ENCODE peak calls at places on chromosomes 6 and 20, in ten cellular contexts. N is CD8-positive, alpha-beta T cell; D is GM12865; J is astrocyte of the spinal cord; V is fibroblast of the aortic adventitia; K is GM23338; E is colonic mucosa; P is body of pancreas; Z is NB4; T is IMR-90. X is an unnamed sample.

GRCh38 chr6:16089232-16089843 is 39.5 kb upstream of the MYLIP start:
- DNase-seq in D (no peak), Z (no peak), E (no peak), T (peak), K (no peak), J (peak), N (no peak), P (no peak), V (no peak), X (no peak)

GRCh38 chr6:35299674-35300073 is 2.1 kb downstream of the DEF6 start:
- DNase-seq in N (peak), D (peak), J (no peak), Z (peak), V (no peak), T (no peak), E (peak), K (no peak), P (peak), X (no peak)

GRCh38 chr20:63142933-63143332 is 73.0 kb downstream of the YTHDF1 start:
- DNase-seq in E (no peak), K (no peak), J (no peak), T (no peak), P (no peak), V (no peak), N (no peak), Z (no peak), D (no peak), X (no peak)

GRCh38 chr6:50030777-50031562 is 9.2 kb upstream of the DEFB110 start:
- DNase-seq in Z (peak), P (no peak), D (peak), V (no peak), J (no peak), K (peak), T (peak), N (no peak), E (no peak), X (no peak)

GRCh38 chr6:84643778-84644177 is 120.6 kb downstream of the TBX18 start:
- DNase-seq in E (no peak), Z (peak), J (no peak), V (peak), D (no peak), N (no peak), K (no peak), T (no peak), P (no peak), X (no peak)

GRCh38 chr6:12009904-12010634 is 2.0 kb upstream of the HIVEP1 start:
- DNase-seq in V (peak), E (no peak), J (peak), N (no peak), D (peak), T (peak), P (no peak), K (no peak), Z (no peak), X (no peak)

GRCh38 chr20:59708326-59708725 is 104.0 kb downstream of the PHACTR3 start:
- DNase-seq in Z (no peak), T (no peak), V (no peak), D (no peak), E (no peak), J (no peak), P (no peak), N (no peak), K (no peak), X (no peak)

GRCh38 chr6:139062921-139063320 is 34.4 kb downstream of the ABRACL start:
- DNase-seq in N (no peak), T (peak), K (no peak), Z (no peak), V (peak), J (peak), E (no peak), P (no peak), D (no peak), X (peak)

GRCh38 chr20:23264545-23264944 is 86.0 kb upstream of the NXT1 start:
- DNase-seq in K (no peak), T (no peak), D (no peak), P (no peak), E (no peak), Z (no peak), V (no peak), J (no peak), N (no peak), X (no peak)

GRCh38 chr6:30264731-30265130 is 51.5 kb upstream of the TRIM26 start:
- DNase-seq in P (no peak), D (no peak), N (no peak), E (no peak), K (no peak), Z (no peak), V (no peak), J (no peak), T (peak), X (no peak)

GRCh38 chr6:14274016-14274415 is 156.4 kb downstream of the CD83 start:
- DNase-seq in P (no peak), K (no peak), V (no peak), E (no peak), N (no peak), D (no peak), T (no peak), J (no peak), Z (no peak), X (no peak)

GRCh38 chr6:162964703-162965140 is 236.9 kb downstream of the PACRG start:
- DNase-seq in K (no peak), E (peak), T (peak), N (no peak), P (peak), Z (no peak), V (peak), J (peak), D (no peak), X (peak)

GRCh38 chr6:10415593-10416480 is 963 bp upstream of the TFAP2A start:
- DNase-seq in J (no peak), P (no peak), N (no peak), D (no peak), K (no peak), V (no peak), Z (no peak), E (no peak), T (no peak), X (no peak)

GRCh38 chr6:10414766-10415592 is at the start of gene TFAP2A:
- DNase-seq in J (no peak), K (peak), T (peak), D (no peak), E (no peak), Z (no peak), P (no peak), V (peak), N (no peak), X (no peak)

GRCh38 chr6:10412948-10413849 is 1.7 kb downstream of the TFAP2A start:
- DNase-seq in K (peak), T (no peak), Z (peak), P (peak), N (no peak), V (no peak), D (peak), J (no peak), E (no peak), X (no peak)

GRCh38 chr6:10412165-10412947 is 2.5 kb downstream of the TFAP2A start:
- DNase-seq in D (peak), J (peak), N (no peak), Z (peak), P (peak), E (no peak), T (peak), V (peak), K (peak), X (peak)

DNA sequence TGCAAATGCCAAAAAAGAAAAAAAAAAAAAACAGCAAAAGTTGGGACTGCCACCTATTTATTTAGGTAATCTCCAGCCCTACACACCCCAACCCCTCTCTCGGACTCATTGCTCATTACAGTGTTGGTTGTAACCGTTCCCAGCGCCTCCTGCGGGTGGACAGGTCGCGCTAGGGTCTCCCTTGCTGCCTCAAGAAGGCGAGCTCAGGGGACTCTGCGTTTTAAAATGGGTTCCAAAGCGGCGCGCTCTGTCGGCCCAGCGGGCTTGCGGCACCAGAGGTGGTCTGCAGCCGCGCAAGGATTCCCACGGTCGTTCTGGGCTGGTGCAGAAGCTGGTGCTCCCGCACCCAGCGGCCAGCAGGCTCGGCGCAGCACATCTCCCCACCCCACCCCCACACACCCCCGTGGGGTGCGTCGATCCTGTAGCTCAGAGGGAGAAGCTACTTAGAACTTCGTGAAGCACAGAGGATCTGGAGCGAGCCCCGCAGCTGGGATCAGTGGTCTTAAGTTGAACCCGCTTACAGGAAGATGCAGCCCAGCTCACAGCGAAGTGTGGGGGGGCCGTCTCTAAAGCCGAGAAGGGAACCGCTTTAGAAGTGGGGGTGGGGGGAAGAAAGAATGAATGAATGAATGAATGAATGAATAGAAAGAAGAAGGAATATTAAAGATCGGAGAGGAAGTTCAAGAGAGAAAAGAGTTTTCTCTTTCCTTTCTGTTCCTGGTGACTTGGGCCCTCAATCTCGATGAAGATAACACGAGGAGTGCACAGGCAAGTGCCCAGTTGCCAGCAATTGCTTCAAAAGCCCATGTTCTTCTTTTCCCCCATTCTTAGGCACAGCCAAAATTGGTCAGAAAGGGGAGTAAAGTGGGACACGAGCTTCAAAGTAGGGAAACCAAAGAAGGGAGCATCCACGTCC is 766 bp downstream of the TFAP2A start:
- DNase-seq in E (no peak), K (peak), Z (peak), N (no peak), T (no peak), V (no peak), J (no peak), P (no peak), D (no peak), X (no peak)
- H3K4me3 ChIP-seq in E (no peak), K (peak), Z (peak), N (no peak), T (peak), V (peak), J (no peak), P (no peak), D (peak), X (peak)

GRCh38 chr6:38719358-38719757 is 4.2 kb downstream of the DNAH8 start:
- DNase-seq in V (no peak), K (no peak), Z (no peak), N (no peak), D (no peak), T (no peak), J (no peak), P (no peak), E (no peak), X (no peak)

GRCh38 chr6:38716825-38717224 is 1.7 kb downstream of the DNAH8 start:
- DNase-seq in E (no peak), N (no peak), D (no peak), P (no peak), V (no peak), T (no peak), K (no peak), Z (no peak), J (no peak), X (no peak)

GRCh38 chr6:38722727-38723334 is 7.7 kb downstream of the DNAH8 start:
- DNase-seq in D (no peak), V (no peak), E (no peak), J (no peak), N (no peak), P (no peak), Z (no peak), T (no peak), K (peak), X (no peak)

GRCh38 chr6:38722037-38722436 is 6.9 kb downstream of the DNAH8 start:
- DNase-seq in K (no peak), P (no peak), T (no peak), V (no peak), Z (no peak), J (no peak), N (no peak), D (no peak), E (no peak), X (no peak)

DNA sequence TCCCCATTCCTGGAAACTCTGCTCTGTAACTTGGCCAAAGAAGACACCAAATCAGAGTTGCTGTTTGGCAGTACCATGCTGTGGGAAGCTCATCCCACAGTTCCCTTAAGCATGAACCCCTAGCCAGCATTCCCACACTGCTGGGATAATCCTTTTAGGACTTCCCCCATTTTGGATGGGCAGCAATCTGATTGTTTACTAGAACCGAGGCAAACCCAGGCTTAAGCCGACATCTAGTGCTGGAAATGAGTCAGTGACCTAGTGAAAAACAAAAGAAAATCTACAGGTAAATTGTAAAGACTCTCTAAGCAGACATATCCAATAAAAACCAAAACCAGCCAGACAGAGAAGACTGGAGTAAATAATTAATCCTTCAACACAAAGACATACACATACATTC is 5.2 kb downstream of the DNAH8 start:
- DNase-seq in E (no peak), D (no peak), K (peak), J (no peak), P (no peak), V (no peak), T (peak), Z (no peak), N (no peak), X (no peak)
- TF ChIP-seq CTCF in E (no peak), D (peak), K (peak), J (no peak), P (no peak), V (no peak), T (peak), Z (peak), N (no peak), X (peak)

GRCh38 chr6:108116781-108117426 is 42.4 kb upstream of the OSTM1 start:
- DNase-seq in T (no peak), E (no peak), V (no peak), P (no peak), K (peak), D (no peak), N (no peak), J (no peak), Z (peak), X (no peak)
- H3K4me3 ChIP-seq in T (no peak), E (peak), V (no peak), P (no peak), K (peak), D (no peak), N (peak), J (no peak), Z (no peak), X (no peak)

DNA sequence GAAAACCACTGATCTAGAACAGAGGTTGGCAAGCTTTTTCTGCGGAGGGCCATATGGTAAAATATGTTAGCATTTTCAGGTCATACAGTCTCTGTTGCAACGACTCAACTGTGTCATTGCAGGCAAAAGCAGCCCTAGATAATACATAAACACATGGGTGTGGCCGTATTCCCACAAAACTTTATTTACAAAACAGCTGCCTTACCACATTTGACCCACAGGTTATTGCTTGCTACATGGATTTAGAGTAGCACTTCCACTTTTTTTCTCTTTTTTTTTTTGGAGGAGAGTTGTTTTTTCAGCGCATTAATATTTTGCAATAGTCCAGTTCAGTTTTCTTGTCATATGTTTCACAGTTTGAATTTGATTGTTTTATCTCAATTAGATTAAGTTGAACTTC is 2.5 kb upstream of the IGF2R start:
- DNase-seq in N (no peak), T (no peak), J (no peak), P (no peak), E (no peak), D (no peak), V (no peak), K (no peak), Z (peak), X (no peak)
- TF ChIP-seq CTCF in N (no peak), T (no peak), J (no peak), P (no peak), E (no peak), D (no peak), V (no peak), K (no peak), Z (no peak), X (no peak)

GRCh38 chr6:149318581-149319286 is 1.2 kb downstream of the TAB2 start:
- DNase-seq in K (peak), E (peak), T (no peak), D (peak), N (peak), V (peak), Z (peak), P (no peak), J (peak), X (no peak)

GRCh38 chr6:149323353-149323752 is 5.8 kb downstream of the TAB2 start:
- DNase-seq in J (no peak), V (no peak), D (no peak), K (no peak), Z (no peak), N (no peak), T (no peak), P (no peak), E (no peak), X (no peak)

GRCh38 chr6:149319413-149319812 is 1.9 kb downstream of the TAB2 start:
- DNase-seq in V (no peak), K (no peak), D (no peak), T (no peak), Z (no peak), J (no peak), N (no peak), E (no peak), P (no peak), X (no peak)

GRCh38 chr6:149317656-149318571 is at the start of gene TAB2:
- DNase-seq in K (peak), V (no peak), P (peak), J (peak), T (no peak), E (peak), N (peak), D (peak), Z (peak), X (no peak)

GRCh38 chr6:149320745-149321240 is 3.3 kb downstream of the TAB2 start:
- DNase-seq in N (no peak), K (no peak), T (no peak), P (no peak), Z (no peak), D (no peak), E (no peak), J (peak), V (no peak), X (no peak)
- H3K4me3 ChIP-seq in N (no peak), K (no peak), T (no peak), P (no peak), Z (peak), D (peak), E (no peak), J (no peak), V (no peak), X (no peak)

DNA sequence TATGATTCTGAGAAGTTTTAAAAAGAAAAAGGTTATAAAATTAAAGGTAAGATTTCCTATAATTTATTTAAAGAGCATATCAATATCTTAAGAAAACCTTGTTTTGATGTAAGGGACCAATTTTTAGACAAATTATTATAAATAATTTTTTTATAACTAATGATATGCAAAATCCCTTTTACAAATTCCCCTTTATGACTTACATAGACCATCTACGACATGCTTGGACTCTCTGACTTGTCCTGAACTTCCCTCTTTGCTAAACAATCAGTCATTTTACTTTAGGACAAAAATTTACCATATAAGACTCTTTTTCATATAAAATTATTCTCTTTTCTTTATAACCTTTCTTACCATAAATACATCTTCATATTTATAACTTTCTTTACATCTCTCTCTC is 15.3 kb upstream of the ANGPT4 start:
- DNase-seq in J (no peak), N (no peak), V (no peak), D (no peak), E (no peak), K (peak), T (no peak), P (no peak), Z (peak), X (no peak)
- TF ChIP-seq CTCF in J (no peak), N (no peak), V (no peak), D (no peak), E (no peak), K (no peak), T (no peak), P (no peak), Z (no peak), X (no peak)

DNA sequence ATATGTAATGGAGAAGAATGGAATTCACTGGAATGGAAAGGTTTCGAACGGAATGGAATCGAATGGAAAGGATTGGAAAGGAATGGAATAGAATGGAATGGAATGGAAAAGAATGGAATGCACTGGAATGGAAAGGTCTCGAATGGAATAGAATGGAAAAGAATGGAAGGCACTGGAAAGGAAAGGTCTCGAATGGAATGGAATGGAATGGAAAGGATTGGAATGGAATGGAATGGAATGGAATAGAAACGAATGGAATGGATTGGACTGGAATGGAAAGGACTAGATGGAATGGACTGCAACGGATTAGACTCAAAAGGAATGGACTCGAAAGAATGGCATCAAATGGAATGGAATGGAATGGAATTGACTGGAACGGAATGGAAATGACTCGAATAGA is 20.5 kb upstream of the DEFB115 start:
- DNase-seq in Z (no peak), D (no peak), J (no peak), V (no peak), K (no peak), N (no peak), E (no peak), T (no peak), P (no peak), X (no peak)
- H3K4me3 ChIP-seq in Z (no peak), D (no peak), J (no peak), V (no peak), K (no peak), N (no peak), E (no peak), T (no peak), P (no peak), X (no peak)

X was measured in AG09309.